ENCODE peak calls at places on chromosomes 5 and 9, in five cellular contexts. N is HCT116, X is tibial nerve, P is Peyer's patch, J is fibroblast of lung. W is an unnamed sample.
A peak's percentile ranks its signal among the peaks of the same experiment; 100 is the strongest.

GRCh38 chr5:76958976-76959767 is 6.3 kb downstream of the CRHBP start:
- DNase-seq in J (peak; percentile 72), N (no peak), P (no peak), X (no peak), W (no peak)

GRCh38 chr5:176870110-176870591 is 29.0 kb downstream of the HK3 start:
- DNase-seq in J (peak; percentile 28), N (peak; percentile 57), P (no peak), X (no peak), W (peak; percentile 71)

GRCh38 chr5:146825033-146825432 is 53.5 kb downstream of the PPP2R2B start:
- DNase-seq in J (peak; percentile 1), N (no peak), P (no peak), X (no peak), W (no peak)

GRCh38 chr9:3001311-3001710 is 157.4 kb upstream of the PUM3 start:
- DNase-seq in J (no peak), N (no peak), X (no peak), P (no peak), W (no peak)

GRCh38 chr5:108144332-108144731 is 237.6 kb downstream of the FBXL17 start:
- DNase-seq in P (no peak), N (no peak), J (peak; percentile 5), X (no peak), W (no peak)

GRCh38 chr9:129384138-129384886 is 206.3 kb upstream of the IER5L start:
- DNase-seq in J (no peak), X (no peak), P (no peak), N (no peak), W (no peak)

GRCh38 chr5:1093361-1093760 is 18.5 kb downstream of the SLC12A7 start:
- DNase-seq in N (no peak), X (no peak), P (peak; percentile 85), J (no peak), W (no peak)

GRCh38 chr5:73987915-73988314 is 361.9 kb downstream of the ARHGEF28 start:
- DNase-seq in X (no peak), N (no peak), J (no peak), P (no peak), W (no peak)

GRCh38 chr9:70108181-70108580 is 64.5 kb downstream of the MAMDC2 start:
- DNase-seq in N (no peak), J (no peak), X (no peak), P (no peak), W (no peak)

GRCh38 chr9:25505644-25506043 is 172.6 kb downstream of the TUSC1 start:
- DNase-seq in X (no peak), P (no peak), J (no peak), N (no peak), W (no peak)

GRCh38 chr5:176719113-176719814 is 72.0 kb downstream of the TSPAN17 start:
- DNase-seq in P (no peak), N (no peak), J (peak; percentile 2), X (no peak), W (no peak)

GRCh38 chr5:97874491-97874890 is 691.4 kb upstream of the RIOK2 start:
- DNase-seq in P (no peak), J (peak; percentile 13), X (no peak), N (no peak), W (no peak)

GRCh38 chr5:115355777-115356381 is 59.4 kb upstream of the CCDC112 start:
- DNase-seq in X (no peak), N (no peak), P (no peak), J (no peak), W (no peak)

GRCh38 chr5:52710972-52711596 is 76.6 kb upstream of the ITGA1 start:
- DNase-seq in J (peak; percentile 17), X (no peak), N (no peak), P (no peak), W (no peak)

GRCh38 chr5:72324186-72324825 is 4.1 kb downstream of the PTCD2 start:
- DNase-seq in X (no peak), J (no peak), N (no peak), P (no peak), W (no peak)

GRCh38 chr5:113678924-113679575 is 165.6 kb downstream of the YTHDC2 start:
- DNase-seq in N (peak; percentile 50), J (peak; percentile 58), X (no peak), P (no peak), W (peak; percentile 46)

GRCh38 chr5:122445070-122445469 is 133.0 kb downstream of the SNCAIP start:
- DNase-seq in X (no peak), J (no peak), P (no peak), N (no peak), W (no peak)

GRCh38 chr5:138453630-138454029 is 11.6 kb upstream of the EGR1 start:
- DNase-seq in X (no peak), N (no peak), P (no peak), J (no peak), W (no peak)

GRCh38 chr9:134965421-134965820 is 47.7 kb upstream of the FCN1 start:
- DNase-seq in J (no peak), X (no peak), P (peak; percentile 23), N (no peak), W (peak; percentile 2)

GRCh38 chr5:173423452-173424117 is 95.4 kb upstream of the STC2 start:
- DNase-seq in P (no peak), J (no peak), N (no peak), X (no peak), W (no peak)

GRCh38 chr5:138503487-138504270 is 38.4 kb downstream of the EGR1 start:
- DNase-seq in P (peak; percentile 63), J (peak; percentile 78), N (peak; percentile 34), X (no peak), W (peak; percentile 49)

GRCh38 chr5:465591-466403 is 22.8 kb downstream of the EXOC3 start:
- DNase-seq in P (peak; percentile 34), N (no peak), X (no peak), J (no peak), W (peak; percentile 7)

GRCh38 chr9:121895836-121896544 is 197.1 kb downstream of the TTLL11 start:
- DNase-seq in J (peak; percentile 49), P (no peak), N (no peak), X (no peak), W (no peak)

GRCh38 chr5:78766412-78766762 is 117.8 kb upstream of the LHFPL2 start:
- DNase-seq in P (no peak), N (no peak), X (no peak), J (no peak), W (no peak)

GRCh38 chr5:145718956-145719355 is 116.2 kb downstream of the PRELID2 start:
- DNase-seq in J (peak; percentile 56), P (no peak), N (peak; percentile 4), X (no peak), W (no peak)

GRCh38 chr9:130225586-130225985 is 40.0 kb upstream of the HMCN2 start:
- DNase-seq in J (no peak), N (no peak), X (no peak), P (no peak), W (no peak)

GRCh38 chr9:127450170-127450830 is 906 bp downstream of the RPL12 start:
- DNase-seq in N (no peak), P (no peak), J (peak; percentile 66), X (no peak), W (no peak)

GRCh38 chr5:79107020-79107796 is 4.4 kb upstream of the BHMT start:
- DNase-seq in X (no peak), N (no peak), P (no peak), J (no peak), W (peak; percentile 14)

GRCh38 chr5:10306806-10307205 is 896 bp downstream of the CMBL start:
- DNase-seq in J (no peak), P (no peak), N (no peak), X (no peak), W (no peak)

GRCh38 chr9:134340475-134341186 is 14.4 kb downstream of the RXRA start:
- DNase-seq in J (no peak), X (no peak), N (no peak), P (no peak), W (no peak)

GRCh38 chr9:108056083-108056804 is 566.7 kb upstream of the KLF4 start:
- DNase-seq in P (no peak), J (peak; percentile 39), N (no peak), X (no peak), W (no peak)

GRCh38 chr9:13181652-13182051 is 97.8 kb downstream of the MPDZ start:
- DNase-seq in J (peak; percentile 5), X (no peak), N (no peak), P (no peak), W (peak; percentile 13)

GRCh38 chr5:425714-426113 is 17.3 kb upstream of the EXOC3 start:
- DNase-seq in P (peak; percentile 40), J (peak; percentile 41), X (no peak), N (no peak), W (peak; percentile 34)

GRCh38 chr5:80243567-80243966 is 12.3 kb downstream of the SERINC5 start:
- DNase-seq in N (no peak), X (no peak), P (no peak), J (no peak), W (no peak)
- H3K36me3 ChIP-seq in N (no peaks in the 10 kb centered on the region), X (no peaks in the 10 kb centered on the region), P (peaks cover 6% of the 10 kb centered on the region), J (no peaks in the 10 kb centered on the region), W (no peaks in the 10 kb centered on the region)

GRCh38 chr5:31537349-31537748 is 5.2 kb downstream of the C5orf22 start:
- DNase-seq in N (no peak), X (no peak), P (no peak), J (no peak), W (no peak)
- H3K36me3 ChIP-seq in N (peaks cover 53% of the 10 kb centered on the region), X (no peaks in the 10 kb centered on the region), P (peaks cover 69% of the 10 kb centered on the region), J (peaks cover 10% of the 10 kb centered on the region), W (peaks cover 84% of the 10 kb centered on the region)

DNA sequence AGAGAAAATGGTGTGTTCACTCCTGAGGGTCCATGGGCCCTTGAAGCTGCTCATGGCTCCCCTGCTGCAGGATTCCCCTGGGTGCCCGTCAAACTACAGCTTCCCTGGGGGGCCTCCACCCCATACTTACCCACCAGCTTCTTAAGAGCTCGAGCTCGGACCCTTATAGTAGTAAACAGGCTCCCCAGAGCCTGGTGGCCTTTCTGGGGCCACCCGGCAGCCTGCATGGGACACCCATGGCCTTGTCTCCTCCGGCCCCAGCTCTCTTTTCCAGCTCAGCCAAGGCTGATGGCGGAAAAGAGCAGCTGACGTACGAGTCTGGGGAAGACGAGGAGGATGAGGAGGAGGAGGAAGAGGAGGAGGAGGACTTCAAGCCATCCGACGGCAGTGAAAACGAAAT is 4.2 kb upstream of the CEL start:
- DNase-seq in P (no peak), J (no peak), X (no peak), N (no peak), W (no peak)
- H3K36me3 ChIP-seq in P (peaks cover 49% of the 10 kb centered on the region), J (peaks cover 15% of the 10 kb centered on the region), X (no peaks in the 10 kb centered on the region), N (peaks cover 20% of the 10 kb centered on the region), W (peaks cover 71% of the 10 kb centered on the region)

GRCh38 chr5:148426514-148426913 is 42.8 kb downstream of the FBXO38 start:
- DNase-seq in J (no peak), P (no peak), X (no peak), N (no peak), W (no peak)
- H3K36me3 ChIP-seq in J (peaks cover 13% of the 10 kb centered on the region), P (peaks cover 58% of the 10 kb centered on the region), X (peaks cover 6% of the 10 kb centered on the region), N (peaks cover 34% of the 10 kb centered on the region), W (peaks cover 63% of the 10 kb centered on the region)